ENCODE peak calls at places on chromosomes 13 and 19, in five cellular contexts. C is BE2C, N is PC-9, W is right atrium auricular region, O is hepatocyte. A is an unnamed sample.

GRCh38 chr19:57103573-57104277 is 16.1 kb upstream of the USP29 start:
- DNase-seq in C (peak), N (peak), W (peak), O (peak), A (peak)

GRCh38 chr19:14004619-14005380 is 1.3 kb downstream of the RFX1 start:
- DNase-seq in C (no peak), N (no peak), W (peak), O (peak), A (no peak)

GRCh38 chr19:33447336-33448158 is 74.0 kb downstream of the CEBPG start:
- DNase-seq in C (no peak), N (no peak), W (no peak), O (no peak), A (no peak)

GRCh38 chr13:73133536-73133935 is 74.7 kb downstream of the KLF5 start:
- DNase-seq in C (no peak), N (peak), W (no peak), O (no peak), A (no peak)

GRCh38 chr19:34120846-34121639 is 51.3 kb upstream of the LSM14A start:
- DNase-seq in C (peak), N (no peak), W (no peak), O (peak), A (peak)

GRCh38 chr19:31783592-31783991 is 434.4 kb upstream of the TSHZ3 start:
- DNase-seq in C (no peak), N (no peak), W (no peak), O (no peak), A (no peak)

GRCh38 chr13:30806784-30807183 is 71.4 kb downstream of the ALOX5AP start:
- DNase-seq in C (no peak), N (no peak), W (no peak), O (no peak), A (no peak)

GRCh38 chr13:66264976-66265375 is 965.2 kb downstream of the PCDH9 start:
- DNase-seq in C (no peak), N (no peak), W (no peak), O (no peak), A (no peak)

GRCh38 chr13:88761145-88761544 is 1090.0 kb downstream of the SLITRK5 start:
- DNase-seq in C (no peak), N (no peak), W (no peak), O (no peak), A (no peak)

GRCh38 chr19:22882797-22883196 is 50.7 kb downstream of the ZNF723 start:
- DNase-seq in C (no peak), N (no peak), W (no peak), O (peak), A (peak)

GRCh38 chr19:38045554-38046253 is 138.7 kb downstream of the SIPA1L3 start:
- DNase-seq in C (no peak), N (no peak), W (no peak), O (no peak), A (no peak)
- H3K4me3 ChIP-seq in C (no peak), N (no peak), W (no peak), O (no peak), A (no peak)

DNA sequence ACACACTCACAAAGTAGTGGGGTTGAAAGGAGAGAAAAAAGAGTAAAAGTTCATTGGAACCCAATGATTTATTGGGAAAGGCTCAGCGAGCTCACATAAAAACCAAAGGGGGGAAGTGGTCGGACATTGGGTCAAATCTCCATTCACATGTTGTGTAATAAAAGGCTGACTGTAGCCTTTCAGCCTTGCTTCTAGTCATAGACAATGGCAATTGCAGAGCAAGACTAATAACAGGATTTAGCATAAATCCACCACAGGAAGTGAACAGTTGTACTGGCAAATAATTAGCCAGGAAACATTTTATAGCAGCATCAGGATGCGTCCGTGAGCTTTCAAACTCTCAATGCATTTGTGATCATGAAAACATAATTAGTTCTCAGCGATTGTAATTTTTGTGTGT is 105.8 kb downstream of the SPRY2 start:
- DNase-seq in C (no peak), N (no peak), W (no peak), O (peak), A (no peak)
- H3K4me3 ChIP-seq in C (no peak), N (no peak), W (peak), O (no peak), A (no peak)

DNA sequence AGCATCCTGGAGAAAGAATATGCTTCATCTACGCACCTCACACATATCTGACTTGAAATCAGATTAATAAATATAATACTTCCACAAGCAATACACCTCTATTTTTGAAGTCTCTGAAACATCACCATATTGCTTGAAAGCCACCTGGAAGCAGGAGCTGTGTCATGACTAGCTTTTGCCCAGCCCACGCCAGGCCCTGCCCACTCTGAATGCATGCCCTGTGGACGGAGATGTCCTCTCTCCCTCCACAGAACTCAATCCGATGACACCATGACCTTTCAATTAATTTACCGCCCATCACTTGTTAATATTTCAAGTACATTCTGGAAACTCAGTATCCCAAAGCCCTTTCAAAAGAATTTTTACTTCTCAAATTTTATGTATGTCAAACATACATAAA is 108.0 kb downstream of the TBC1D4 start:
- DNase-seq in C (no peak), N (no peak), W (no peak), O (no peak), A (no peak)
- H3K4me3 ChIP-seq in C (no peak), N (no peak), W (no peak), O (no peak), A (no peak)

GRCh38 chr19:50428768-50429463 is 3.8 kb upstream of the MYBPC2 start:
- DNase-seq in C (no peak), N (no peak), W (no peak), O (no peak), A (no peak)

GRCh38 chr19:50432658-50433057 is at the start of gene MYBPC2:
- DNase-seq in C (no peak), N (no peak), W (no peak), O (peak), A (no peak)

GRCh38 chr19:50432221-50432626 is 468 bp upstream of the MYBPC2 start:
- DNase-seq in C (no peak), N (no peak), W (no peak), O (peak), A (no peak)

GRCh38 chr19:50431343-50432220 is 1.1 kb upstream of the MYBPC2 start:
- DNase-seq in C (peak), N (peak), W (peak), O (peak), A (peak)

GRCh38 chr19:50430888-50431342 is 1.8 kb upstream of the MYBPC2 start:
- DNase-seq in C (no peak), N (no peak), W (no peak), O (no peak), A (no peak)
- H3K4me3 ChIP-seq in C (peak), N (peak), W (peak), O (no peak), A (peak)

GRCh38 chr19:53103903-53104203 is 631 bp upstream of the ZNF160 start:
- DNase-seq in C (no peak), N (no peak), W (no peak), O (no peak), A (no peak)

GRCh38 chr19:53102701-53103140 is 501 bp downstream of the ZNF160 start:
- DNase-seq in C (peak), N (peak), W (peak), O (peak), A (peak)

GRCh38 chr19:53103141-53103902 is at the start of gene ZNF160:
- DNase-seq in C (peak), N (peak), W (peak), O (peak), A (peak)

GRCh38 chr19:53102186-53102585 is 1.0 kb downstream of the ZNF160 start:
- DNase-seq in C (peak), N (no peak), W (no peak), O (peak), A (no peak)

DNA sequence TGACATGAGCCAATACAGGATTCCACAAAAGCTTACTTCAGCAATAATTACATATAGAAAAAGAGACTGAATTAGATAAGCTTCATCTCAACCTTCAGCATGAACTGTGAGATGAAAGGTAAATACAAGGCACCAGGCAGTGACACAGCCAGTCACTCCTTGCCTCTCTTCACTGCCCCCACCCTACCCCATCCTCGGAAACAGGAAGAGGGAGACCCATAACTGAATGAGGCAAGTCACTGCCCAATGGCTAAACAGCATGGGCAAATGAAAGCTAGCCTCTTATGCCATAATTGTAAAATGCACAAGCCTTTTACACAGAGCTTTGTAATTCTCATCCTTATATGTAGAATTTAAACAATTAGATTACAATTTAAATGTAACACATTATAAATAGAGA is 1.7 kb downstream of the ZNF160 start:
- DNase-seq in C (no peak), N (no peak), W (no peak), O (peak), A (peak)
- H3K4me3 ChIP-seq in C (no peak), N (peak), W (peak), O (no peak), A (no peak)

DNA sequence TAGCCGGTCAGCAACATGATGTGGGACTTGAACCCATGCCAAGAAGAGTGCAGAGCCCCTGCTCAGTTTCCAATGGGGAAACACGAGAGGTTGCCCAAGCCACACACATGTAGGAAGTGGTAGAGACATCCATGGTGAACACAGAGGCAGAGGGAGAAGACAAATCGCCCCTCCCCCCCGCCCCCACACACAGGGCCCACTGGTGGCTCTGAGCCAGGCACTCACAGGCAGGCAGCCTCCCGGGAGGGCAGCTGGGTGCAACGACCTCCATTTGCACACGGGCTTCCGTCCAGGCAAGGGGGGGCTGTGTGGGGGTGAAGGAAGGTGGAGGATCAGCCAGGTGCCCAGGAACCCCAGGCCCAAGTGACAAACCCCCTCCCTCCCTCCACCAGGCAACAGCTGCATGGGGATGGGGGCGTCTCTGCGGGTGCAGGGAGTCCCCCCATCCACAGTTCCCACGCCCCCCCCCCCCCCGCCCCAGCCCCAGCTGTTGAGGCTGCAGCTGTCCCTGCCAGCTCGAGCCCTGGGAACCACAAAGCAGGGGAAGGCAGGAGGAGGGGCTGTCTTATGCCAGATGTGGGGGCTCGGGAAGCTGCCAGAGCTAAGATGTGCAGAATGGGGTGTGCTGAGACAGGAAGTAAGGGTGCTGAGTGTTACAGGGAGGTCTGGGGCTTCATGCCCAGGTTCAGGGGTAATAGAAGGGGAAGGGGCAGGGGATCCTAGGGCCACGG is 3.4 kb downstream of the NOTCH3 start:
- DNase-seq in C (no peak), N (no peak), W (no peak), O (no peak), A (peak)
- H3K4me3 ChIP-seq in C (no peak), N (no peak), W (peak), O (no peak), A (peak)

GRCh38 chr13:49247722-49248432 is at the start of gene CDADC1:
- DNase-seq in C (peak), N (peak), W (peak), O (peak), A (peak)
- H3K4me3 ChIP-seq in C (peak), N (peak), W (peak), O (peak), A (peak)

DNA sequence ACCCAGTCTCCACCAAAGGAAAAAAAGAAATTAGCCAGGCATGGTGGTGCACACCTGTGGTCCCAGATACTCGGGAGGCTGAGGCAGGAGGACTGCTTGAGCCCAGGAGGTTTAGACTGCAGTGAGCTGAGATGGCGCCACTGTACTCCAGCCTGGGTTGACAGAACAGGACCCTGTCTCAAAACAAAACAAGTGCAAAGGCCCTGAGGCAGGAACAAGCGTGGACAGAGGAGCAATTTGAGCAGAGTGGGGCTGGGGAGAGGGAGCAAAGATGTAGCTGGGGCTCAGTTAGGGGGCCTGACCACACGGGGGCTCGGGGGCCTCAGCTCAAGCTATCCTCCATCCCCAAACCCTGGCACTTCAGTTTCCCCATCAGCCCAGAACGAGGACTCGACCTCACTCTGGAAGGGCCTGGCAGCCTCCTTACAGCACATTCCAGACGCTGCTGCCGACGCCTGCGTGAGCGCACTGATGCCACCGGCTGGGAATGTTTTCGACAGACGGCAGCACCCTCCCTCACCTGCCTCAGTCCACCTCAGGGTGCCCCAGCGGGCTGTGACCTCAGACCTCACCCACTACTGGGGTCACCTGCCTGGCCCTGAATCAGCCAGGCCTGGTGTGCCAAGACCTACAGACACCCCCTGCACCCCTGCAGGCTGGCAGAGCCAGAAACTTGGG is 1.8 kb upstream of the POLRMT start:
- DNase-seq in C (no peak), N (peak), W (no peak), O (no peak), A (no peak)
- H3K4me3 ChIP-seq in C (no peak), N (no peak), W (no peak), O (no peak), A (no peak)

DNA sequence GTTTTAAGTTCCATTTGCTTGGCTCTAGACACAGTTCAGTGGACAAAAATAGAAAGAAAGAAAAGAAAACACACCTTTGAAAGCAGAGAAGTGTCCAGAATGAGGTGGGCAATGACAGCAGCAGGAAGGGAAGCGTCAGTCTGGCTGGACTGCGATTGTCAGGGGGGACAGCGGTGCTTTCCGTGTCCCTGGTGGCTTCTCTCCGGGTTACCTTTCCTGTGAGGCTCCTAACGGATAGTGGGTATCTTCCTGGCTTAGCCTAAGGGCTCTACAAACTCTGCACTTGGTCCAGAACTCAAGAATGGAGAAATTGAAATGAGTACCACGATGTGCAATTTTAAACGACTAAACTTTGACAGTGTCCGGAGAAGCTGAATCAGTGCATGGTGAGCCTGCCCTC is 91.8 kb downstream of the TEX29 start:
- DNase-seq in C (no peak), N (no peak), W (no peak), O (no peak), A (no peak)
- H3K4me3 ChIP-seq in C (no peak), N (no peak), W (no peak), O (no peak), A (no peak)

GRCh38 chr13:113815151-113816058 is 48.5 kb downstream of the GAS6 start:
- DNase-seq in C (no peak), N (no peak), W (no peak), O (no peak), A (peak)
- H3K4me3 ChIP-seq in C (no peak), N (no peak), W (peak), O (no peak), A (peak)